ENCODE peak calls at places on chromosome 12, in seven cellular contexts. D is GM10248, S is dorsolateral prefrontal cortex, N is fibroblast of lung, R is natural killer cell, O is AG04450, Y is cardiac muscle cell. B is an unnamed sample.
A peak's percentile ranks its signal among the peaks of the same experiment; 100 is the strongest.

GRCh38 chr12:97306121-97306520 is 156.5 kb upstream of the RMST start:
- DNase-seq in O (no peak), Y (no peak), D (peak; percentile 21), R (no peak), S (no peak), N (no peak), B (no peak)

GRCh38 chr12:122865268-122866231 is 30.3 kb downstream of the HIP1R start:
- DNase-seq in Y (peak; percentile 39), R (no peak), N (no peak), O (no peak), D (no peak), S (peak; percentile 31), B (no peak)

GRCh38 chr12:46414591-46415268 is 42.2 kb upstream of the SLC38A2 start:
- DNase-seq in N (no peak), S (no peak), O (no peak), R (no peak), D (no peak), Y (no peak), B (no peak)

GRCh38 chr12:22978962-22979361 is 354.0 kb downstream of the ETNK1 start:
- DNase-seq in R (no peak), S (no peak), D (no peak), N (peak; percentile 96), Y (no peak), O (peak; percentile 80), B (no peak)

GRCh38 chr12:122929812-122930211 is 33.9 kb upstream of the VPS37B start:
- DNase-seq in N (no peak), D (no peak), S (no peak), R (no peak), O (no peak), Y (no peak), B (no peak)

GRCh38 chr12:40031965-40032364 is 73.9 kb downstream of the SLC2A13 start:
- DNase-seq in R (no peak), N (no peak), S (no peak), D (no peak), O (no peak), Y (no peak), B (no peak)

GRCh38 chr12:77830502-77830901 is at the start of gene NAV3:
- DNase-seq in O (no peak), S (no peak), R (no peak), N (peak; percentile 75), D (no peak), Y (no peak), B (no peak)

GRCh38 chr12:122021822-122022392 is at the start of gene BCL7A:
- DNase-seq in D (peak; percentile 76), R (no peak), S (peak; percentile 67), N (peak; percentile 82), O (peak; percentile 33), Y (peak; percentile 82), B (no peak)

GRCh38 chr12:96041181-96041580 is 5.8 kb upstream of the LTA4H start:
- DNase-seq in N (no peak), R (no peak), O (no peak), S (no peak), D (no peak), Y (no peak), B (no peak)

GRCh38 chr12:42935090-42935489 is 345.5 kb upstream of the PRICKLE1 start:
- DNase-seq in S (no peak), O (no peak), Y (no peak), D (no peak), N (peak; percentile 35), R (no peak), B (no peak)

GRCh38 chr12:54411398-54412241 is 7.4 kb downstream of the ITGA5 start:
- DNase-seq in S (no peak), O (peak; percentile 71), R (peak; percentile 39), Y (no peak), D (no peak), N (peak; percentile 87), B (no peak)

GRCh38 chr12:10088955-10089354 is 9.8 kb downstream of the CLEC1A start:
- DNase-seq in R (no peak), Y (no peak), S (no peak), O (no peak), D (no peak), N (no peak), B (no peak)

GRCh38 chr12:109696485-109697269 is 16.9 kb upstream of the FAM222A start:
- DNase-seq in R (no peak), D (no peak), N (no peak), Y (no peak), O (no peak), S (no peak), B (no peak)

GRCh38 chr12:113179023-113179422 is 6.3 kb downstream of the DDX54 start:
- DNase-seq in R (no peak), N (no peak), O (no peak), Y (no peak), D (no peak), S (no peak), B (no peak)

GRCh38 chr12:109098142-109098652 is 800 bp downstream of the UNG start:
- DNase-seq in R (no peak), O (no peak), Y (peak; percentile 86), N (peak; percentile 77), S (no peak), D (no peak), B (no peak)

GRCh38 chr12:31832740-31833540 is 104.1 kb upstream of the AMN1 start:
- DNase-seq in N (no peak), R (peak; percentile 16), Y (no peak), S (no peak), O (no peak), D (peak; percentile 17), B (no peak)

GRCh38 chr12:110245278-110245868 is 35.7 kb upstream of the ATP2A2 start:
- DNase-seq in S (no peak), R (peak; percentile 23), O (no peak), Y (no peak), D (peak; percentile 55), N (no peak), B (no peak)

GRCh38 chr12:62846506-62846905 is 88.4 kb downstream of the PPM1H start:
- DNase-seq in N (no peak), R (no peak), O (no peak), S (no peak), D (no peak), Y (no peak), B (no peak)

GRCh38 chr12:93094988-93095737 is 166.1 kb upstream of the EEA1 start:
- DNase-seq in R (no peak), N (no peak), D (peak; percentile 49), O (no peak), S (no peak), Y (no peak), B (no peak)

DNA sequence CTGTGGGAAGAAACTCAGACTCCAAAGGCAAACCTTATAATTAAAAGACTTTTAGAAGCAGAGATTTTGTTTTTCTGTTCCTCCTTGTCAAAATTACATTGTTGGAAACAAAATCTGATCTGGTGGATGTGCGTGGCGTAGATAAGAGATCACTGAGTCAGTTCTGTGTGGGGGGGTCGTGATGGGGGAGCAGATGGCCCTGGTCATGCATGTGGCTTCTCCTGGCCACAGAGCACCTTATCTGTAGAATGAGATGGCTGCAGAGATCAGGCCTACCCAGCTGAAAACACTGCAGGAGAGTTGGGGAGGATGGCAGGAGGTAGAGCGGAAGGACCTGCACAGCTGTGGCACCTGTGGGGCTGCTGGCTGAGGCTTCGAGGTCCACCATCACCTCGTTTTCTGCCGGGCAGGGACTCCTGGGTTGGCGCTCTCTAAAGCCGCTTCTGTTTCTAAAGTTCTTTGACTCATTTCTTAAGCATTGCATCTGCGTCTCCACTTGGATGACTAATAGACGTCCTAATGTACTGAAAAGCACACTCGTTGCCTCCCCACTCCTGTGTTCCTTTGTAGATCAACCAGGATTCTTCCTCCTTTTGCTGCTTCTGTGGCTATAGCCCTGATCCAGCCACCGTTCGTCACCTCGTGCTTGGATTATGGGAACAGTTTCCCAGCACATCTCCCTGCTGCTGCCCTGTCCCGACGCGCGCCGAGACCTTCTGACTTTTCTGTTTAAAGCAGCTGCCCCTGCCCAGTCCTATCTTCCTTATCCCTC is 93.4 kb downstream of the TSPAN9 start:
- DNase-seq in N (peak; percentile 88), R (no peak), O (peak; percentile 76), D (no peak), S (no peak), Y (no peak), B (no peak)
- TF ChIP-seq CTCF in N (no peak), R (no peak), O (no peak), D (no peak), S (no peak), Y (no peak), B (no peak)

DNA sequence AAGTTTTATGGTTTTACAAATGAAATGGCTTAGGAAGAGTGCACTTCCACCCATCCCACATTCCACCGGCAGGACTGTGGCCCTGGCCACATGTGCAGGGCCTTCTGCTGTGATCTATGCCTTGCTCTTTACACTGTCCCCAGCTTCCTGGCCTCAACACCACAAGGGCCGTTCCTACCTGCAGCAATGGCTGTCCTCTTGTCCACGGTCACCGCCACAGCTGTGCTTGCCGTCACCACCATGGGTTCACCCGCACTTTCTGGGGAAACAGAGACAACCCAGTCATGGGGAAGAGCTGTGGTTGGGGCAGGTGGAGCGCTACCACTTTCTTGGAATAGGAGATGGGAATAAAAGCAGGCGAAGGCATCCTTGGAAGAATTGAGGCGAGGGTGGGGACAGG is 20.2 kb downstream of the LRTM2 start:
- DNase-seq in R (no peak), O (no peak), D (no peak), Y (no peak), N (no peak), S (no peak), B (no peak)
- TF ChIP-seq CTCF in R (no peak), O (no peak), D (no peak), Y (no peak), N (no peak), S (no peak), B (no peak)

DNA sequence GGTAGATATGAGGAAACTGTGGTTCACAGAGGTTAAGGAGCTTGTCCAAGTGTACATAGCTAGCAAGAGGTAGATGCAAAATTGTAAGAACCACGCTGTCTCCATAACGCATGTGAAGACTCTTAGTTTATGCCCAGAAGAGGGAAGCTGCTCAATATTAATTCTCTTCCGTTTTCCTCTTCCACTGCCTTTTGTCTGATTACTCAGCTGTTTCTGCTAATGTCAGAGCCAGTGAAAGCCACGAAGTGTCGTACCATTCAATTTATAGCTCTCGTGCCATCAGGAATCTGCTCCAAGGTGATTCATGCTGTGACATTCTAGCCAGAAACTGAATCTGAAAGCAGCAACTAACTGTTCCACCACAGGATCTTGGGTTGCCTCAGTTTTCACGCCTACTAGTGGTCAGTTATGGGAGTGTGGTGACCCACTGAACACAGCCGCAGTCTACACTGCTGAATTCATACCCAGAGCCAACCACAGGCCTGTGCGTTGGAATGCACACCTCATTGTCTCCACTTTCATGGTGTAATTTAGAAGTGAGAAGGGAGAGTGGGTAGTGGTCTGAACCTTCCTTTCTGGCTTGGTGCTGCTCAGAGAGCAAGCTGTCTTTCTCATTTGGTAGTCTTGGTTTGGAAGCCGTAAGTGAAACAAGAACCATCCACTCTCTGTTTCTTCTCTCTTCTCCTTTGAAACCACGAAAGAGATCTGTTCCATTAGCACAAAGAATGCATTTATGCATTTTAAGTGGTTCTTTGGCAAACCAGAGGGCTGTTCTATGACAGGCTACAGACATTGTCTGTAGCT is 74.2 kb upstream of the NAP1L1 start:
- DNase-seq in Y (peak; percentile 62), N (peak; percentile 64), O (peak; percentile 21), S (no peak), R (peak; percentile 61), D (peak; percentile 69), B (no peak)
- TF ChIP-seq CTCF in Y (peak; percentile 74), N (peak; percentile 67), O (peak; percentile 64), S (peak; percentile 54), R (peak; percentile 41), D (peak; percentile 64), B (peak; percentile 80)

DNA sequence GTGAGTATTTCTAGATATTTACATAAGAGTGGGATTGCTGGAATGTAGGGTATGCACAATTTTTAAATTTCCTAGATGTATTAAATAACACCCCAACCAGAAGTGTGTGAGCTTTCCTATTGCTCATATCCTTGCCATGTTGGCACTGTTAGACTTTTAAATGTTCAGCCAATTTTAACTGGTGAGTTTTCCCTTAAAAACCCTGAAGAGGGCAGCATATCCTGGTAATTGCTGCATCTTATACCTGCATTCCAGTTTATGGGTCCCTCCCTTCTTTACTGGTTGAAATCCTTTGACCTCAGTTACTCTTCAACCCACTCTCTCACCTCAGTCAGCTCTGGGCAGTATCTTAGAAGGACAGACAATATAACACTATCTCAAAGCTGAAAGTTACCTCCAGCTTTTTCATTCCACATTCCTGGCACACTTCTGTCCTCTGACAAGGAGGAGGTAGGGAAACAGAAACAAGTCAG is 270.6 kb downstream of the PAWR start:
- DNase-seq in R (no peak), S (no peak), N (peak; percentile 90), Y (peak; percentile 64), D (no peak), O (peak; percentile 84), B (no peak)
- TF ChIP-seq CTCF in R (no peak), S (peak; percentile 37), N (peak; percentile 55), Y (peak; percentile 68), D (peak; percentile 7), O (peak; percentile 71), B (peak; percentile 64)